ENCODE peak calls at places on chromosomes 1 and 21, in four cellular contexts. R is fibroblast of villous mesenchyme, N is HL-60, U is foreskin fibroblast. Q is an unnamed sample.

GRCh38 chr1:46203738-46204405 is 738 bp downstream of the LURAP1 start:
- DNase-seq in N (no peak), R (no peak), U (no peak), Q (no peak)

GRCh38 chr21:29201186-29201585 is 70.7 kb downstream of the MAP3K7CL start:
- DNase-seq in R (no peak), U (no peak), N (no peak), Q (no peak)

GRCh38 chr1:197218857-197219256 is 49.2 kb upstream of the CRB1 start:
- DNase-seq in N (no peak), R (no peak), U (no peak), Q (no peak)

GRCh38 chr21:46457801-46458314 is 833 bp upstream of the DIP2A start:
- DNase-seq in R (peak; percentile 59), N (peak; percentile 74), U (peak; percentile 69), Q (no peak)

GRCh38 chr1:62185677-62186076 is 9.0 kb upstream of the L1TD1 start:
- DNase-seq in N (no peak), R (no peak), U (no peak), Q (no peak)

GRCh38 chr1:43853161-43853921 is 80.3 kb upstream of the ARTN start:
- DNase-seq in N (peak; percentile 97), R (peak; percentile 86), U (peak; percentile 86), Q (no peak)

GRCh38 chr1:4584471-4584870 is 69.9 kb upstream of the AJAP1 start:
- DNase-seq in R (no peak), N (no peak), U (no peak), Q (no peak)

GRCh38 chr1:226648421-226648820 is 90.7 kb downstream of the ITPKB start:
- DNase-seq in R (no peak), U (no peak), N (no peak), Q (no peak)

GRCh38 chr21:42388740-42389448 is 7.0 kb downstream of the TMPRSS3 start:
- DNase-seq in R (no peak), N (no peak), U (no peak), Q (no peak)

GRCh38 chr1:44514673-44515072 is 109.6 kb downstream of the RNF220 start:
- DNase-seq in N (no peak), R (no peak), U (no peak), Q (no peak)

GRCh38 chr1:76881726-76882125 is 14.4 kb downstream of the ST6GALNAC5 start:
- DNase-seq in U (peak; percentile 45), N (no peak), R (no peak), Q (no peak)

GRCh38 chr1:91546876-91547275 is 46.2 kb downstream of the CDC7 start:
- DNase-seq in R (no peak), U (no peak), N (no peak), Q (no peak)

GRCh38 chr1:92749024-92749634 is 35.8 kb downstream of the EVI5 start:
- DNase-seq in R (peak; percentile 75), N (peak; percentile 71), U (peak; percentile 82), Q (peak; percentile 49)

GRCh38 chr1:31957701-31958674 is 19.8 kb upstream of the PTP4A2 start:
- DNase-seq in R (no peak), U (no peak), N (peak; percentile 95), Q (no peak)

GRCh38 chr1:173392895-173393654 is 84.1 kb upstream of the PRDX6 start:
- DNase-seq in U (peak; percentile 95), R (peak; percentile 93), N (no peak), Q (no peak)

GRCh38 chr1:46550751-46551231 is 656 bp downstream of the KNCN start:
- DNase-seq in R (no peak), N (no peak), U (no peak), Q (no peak)

GRCh38 chr1:32223683-32224082 is 1.5 kb downstream of the EIF3I start:
- DNase-seq in R (no peak), U (no peak), N (no peak), Q (no peak)

GRCh38 chr1:232865118-232865931 is 60.1 kb downstream of the MAP10 start:
- DNase-seq in R (no peak), N (no peak), U (no peak), Q (no peak)

GRCh38 chr1:7046891-7047290 is 261.6 kb downstream of the CAMTA1 start:
- DNase-seq in R (no peak), N (no peak), U (no peak), Q (no peak)

DNA sequence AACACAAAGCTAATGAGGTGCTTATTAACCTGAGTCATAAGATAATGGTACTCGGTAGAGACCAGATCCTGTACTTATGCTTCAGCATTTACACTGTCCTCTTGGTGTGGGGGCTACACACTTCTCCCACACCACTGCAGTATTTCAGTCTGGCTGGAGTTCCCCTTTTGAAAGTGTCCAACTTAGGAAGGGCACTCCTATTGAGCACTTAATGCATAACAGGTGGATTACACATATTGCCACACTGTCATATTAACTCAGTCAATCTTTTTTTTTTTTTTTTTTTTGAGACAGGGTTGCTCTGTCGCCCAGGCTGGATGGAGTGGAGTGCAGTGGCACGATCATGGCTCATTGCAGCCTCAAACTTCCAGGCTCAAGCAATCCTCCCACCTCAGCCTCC is 1.5 kb downstream of the GPATCH4 start:
- DNase-seq in U (peak; percentile 34), N (peak; percentile 70), R (no peak), Q (no peak)
- H3K4me3 ChIP-seq in U (no peak overlapping the region), N (no peak overlapping the region), R (no peak overlapping the region), Q (no peak overlapping the region)

GRCh38 chr1:11054666-11055065 is 5.2 kb downstream of the SRM start:
- DNase-seq in N (no peak), U (no peak), R (no peak), Q (no peak)

GRCh38 chr1:11051781-11052510 is 4.9 kb upstream of the MASP2 start:
- DNase-seq in R (peak; percentile 48), N (peak; percentile 86), U (peak; percentile 41), Q (no peak)

GRCh38 chr1:11053758-11054137 is 6.1 kb downstream of the SRM start:
- DNase-seq in U (peak; percentile 64), R (peak; percentile 13), N (peak; percentile 34), Q (no peak)

GRCh38 chr1:11054181-11054580 is 5.6 kb downstream of the SRM start:
- DNase-seq in R (no peak), U (no peak), N (no peak), Q (no peak)

GRCh38 chr1:11052839-11053757 is 6.1 kb upstream of the MASP2 start:
- DNase-seq in R (no peak), N (peak; percentile 33), U (peak; percentile 65), Q (no peak)
- H3K4me3 ChIP-seq in R (no peak overlapping the region), N (no peak overlapping the region), U (no peak overlapping the region), Q (no peak overlapping the region)

GRCh38 chr1:19665044-19665455 is 375 bp downstream of the HTR6 start:
- DNase-seq in N (no peak), R (no peak), U (no peak), Q (no peak)
- H3K4me3 ChIP-seq in N (no peak overlapping the region), R (no peak overlapping the region), U (no peak overlapping the region), Q (no peak overlapping the region)

DNA sequence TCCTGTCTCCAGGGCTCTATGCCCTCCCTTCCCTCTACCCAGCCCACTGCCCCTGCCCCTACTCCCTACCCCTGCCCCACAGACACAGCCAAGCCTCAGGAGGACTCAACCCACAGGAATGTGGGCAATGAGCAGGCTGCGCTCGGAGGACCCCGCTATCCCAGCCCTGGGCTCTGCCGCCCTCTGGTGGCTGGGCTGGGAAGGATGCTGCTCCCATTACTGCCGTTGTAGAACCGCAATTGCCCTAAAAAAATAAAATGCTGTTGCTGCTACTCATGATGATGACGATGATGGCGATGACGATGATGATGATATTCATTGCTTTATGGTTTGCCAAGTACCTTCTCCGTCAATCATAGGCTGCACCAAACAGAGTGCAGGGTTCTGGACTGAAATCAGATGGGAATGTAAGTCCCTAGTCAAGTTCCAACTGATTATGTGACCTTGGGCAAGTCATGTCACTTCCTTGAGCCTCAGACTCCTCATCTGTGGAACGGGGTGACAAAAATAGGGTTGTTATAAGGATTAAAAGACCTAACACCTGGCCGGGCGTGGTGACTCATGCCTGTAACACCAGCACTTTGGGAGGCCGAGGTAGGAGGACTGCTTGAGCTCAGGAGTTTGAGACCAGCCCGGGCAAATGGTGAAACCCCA is 24.6 kb downstream of the ARHGEF19 start:
- DNase-seq in N (peak; percentile 42), U (peak; percentile 94), R (peak; percentile 69), Q (peak; percentile 90)
- H3K4me3 ChIP-seq in N (no peak overlapping the region), U (no peak overlapping the region), R (no peak overlapping the region), Q (peak overlapping the region; percentile 32)

GRCh38 chr1:110672001-110672752 is 2.6 kb downstream of the KCNA3 start:
- DNase-seq in U (peak; percentile 89), R (peak; percentile 4), N (no peak), Q (no peak)
- H3K4me3 ChIP-seq in U (peak overlapping the region; percentile 50), R (no peak overlapping the region), N (peak overlapping the region; percentile 44), Q (no peak overlapping the region)

GRCh38 chr21:39612233-39613028 is at the start of gene B3GALT5:
- DNase-seq in R (peak; percentile 35), N (no peak), U (peak; percentile 70), Q (no peak)
- H3K4me3 ChIP-seq in R (peak within 1 kb of the TSS; percentile 46), N (no peak within 1 kb of the TSS), U (peak within 1 kb of the TSS; percentile 53), Q (no peak within 1 kb of the TSS)

DNA sequence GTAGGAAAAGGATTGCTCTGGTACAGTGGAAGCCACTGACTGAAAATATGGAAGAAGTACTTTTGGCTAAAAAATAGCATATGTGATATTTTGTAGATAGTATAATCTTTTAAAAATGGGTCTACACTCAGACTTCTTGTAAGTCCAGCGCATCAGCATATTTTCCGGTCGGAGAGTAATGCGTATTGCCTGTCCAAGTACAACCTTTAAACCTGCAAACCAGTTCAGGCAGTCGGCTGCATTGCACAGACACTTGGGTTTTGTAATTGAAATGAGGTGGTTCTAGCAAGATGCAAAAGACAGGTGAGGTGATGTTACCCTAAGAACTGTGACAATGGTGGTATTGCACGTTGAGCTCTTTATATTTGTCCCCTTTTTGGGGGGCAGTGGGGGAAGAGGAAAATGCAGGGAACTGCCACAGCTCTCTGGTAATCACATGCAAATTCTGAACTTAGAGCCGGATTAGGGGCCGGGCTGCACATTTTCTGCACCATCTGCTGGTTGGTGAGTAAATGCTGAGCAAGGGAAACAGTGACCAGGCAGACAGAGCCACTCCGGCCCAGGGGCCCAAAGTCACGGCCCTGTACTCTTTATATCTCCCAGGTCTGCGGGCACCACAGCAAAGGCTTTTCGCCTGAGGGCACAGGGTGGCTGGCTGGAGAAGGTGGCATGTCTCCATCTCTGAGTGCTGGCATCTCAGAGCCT is 2.3 kb downstream of the GPR137B start:
- DNase-seq in N (no peak), R (peak; percentile 36), U (peak; percentile 66), Q (no peak)
- H3K4me3 ChIP-seq in N (no peak overlapping the region), R (peak overlapping the region; percentile 75), U (no peak overlapping the region), Q (no peak overlapping the region)

GRCh38 chr1:155859234-155859829 is at the start of gene SYT11:
- DNase-seq in R (peak; percentile 96), N (peak; percentile 96), U (peak; percentile 98), Q (peak; percentile 83)
- H3K4me3 ChIP-seq in R (peak within 1 kb of the TSS; percentile 55), N (peak within 1 kb of the TSS; percentile 55), U (peak within 1 kb of the TSS; percentile 81), Q (peak within 1 kb of the TSS; percentile 41)

GRCh38 chr1:115088871-115089442 is 346 bp downstream of the TSPAN2 start:
- DNase-seq in R (no peak), U (no peak), N (no peak), Q (no peak)
- H3K4me3 ChIP-seq in R (peak overlapping the region; percentile 33), U (peak overlapping the region; percentile 22), N (peak overlapping the region; percentile 81), Q (peak overlapping the region; percentile 43)

Q was measured in keratinocyte.